ENCODE peak calls at places on chromosomes 13 and 19, in four cellular contexts. One of them, this sample, is unnamed.

GRCh38 chr19:8451885-8452284 is 7.1 kb downstream of the HNRNPM start:
- DNase-seq in HepG2: peak
- DNase-seq in GM12878: no peak
- DNase-seq in K562: no peak
- DNase-seq in this sample: no peak

GRCh38 chr13:91046715-91047327 is 300.7 kb upstream of the MIR17HG start:
- DNase-seq in K562: no peak
- DNase-seq in HepG2: no peak
- DNase-seq in GM12878: no peak
- DNase-seq in this sample: peak

GRCh38 chr19:57759096-57759495 is 10.4 kb upstream of the ZNF586 start:
- DNase-seq in K562: no peak
- DNase-seq in HepG2: no peak
- DNase-seq in GM12878: no peak
- DNase-seq in this sample: no peak

GRCh38 chr19:58052256-58052655 is 6.8 kb upstream of the ZNF135 start:
- DNase-seq in HepG2: no peak
- DNase-seq in GM12878: no peak
- DNase-seq in K562: no peak
- DNase-seq in this sample: no peak

GRCh38 chr13:29005035-29005434 is 184.9 kb downstream of the MTUS2 start:
- DNase-seq in K562: no peak
- DNase-seq in HepG2: no peak
- DNase-seq in GM12878: no peak
- DNase-seq in this sample: no peak

GRCh38 chr19:677201-677600 is 1.0 kb downstream of the FSTL3 start:
- DNase-seq in GM12878: no peak
- DNase-seq in K562: no peak
- DNase-seq in HepG2: peak
- DNase-seq in this sample: no peak

GRCh38 chr19:55563261-55563690 is 17.4 kb downstream of the ZNF579 start:
- DNase-seq in HepG2: no peak
- DNase-seq in GM12878: no peak
- DNase-seq in K562: no peak
- DNase-seq in this sample: no peak

GRCh38 chr13:97324115-97324514 is 102.0 kb downstream of the MBNL2 start:
- DNase-seq in GM12878: no peak
- DNase-seq in K562: no peak
- DNase-seq in HepG2: no peak
- DNase-seq in this sample: no peak

GRCh38 chr19:39223703-39224279 is 19.7 kb upstream of the SYCN start:
- DNase-seq in GM12878: no peak
- DNase-seq in K562: peak
- DNase-seq in HepG2: no peak
- DNase-seq in this sample: peak

GRCh38 chr13:77554079-77554478 is 18.6 kb downstream of the SCEL start:
- DNase-seq in GM12878: no peak
- DNase-seq in K562: no peak
- DNase-seq in HepG2: no peak
- DNase-seq in this sample: no peak

GRCh38 chr13:43573787-43574562 is 212.8 kb downstream of the ENOX1 start:
- DNase-seq in K562: no peak
- DNase-seq in HepG2: no peak
- DNase-seq in GM12878: no peak
- DNase-seq in this sample: no peak

GRCh38 chr13:44719857-44720671 is 143.9 kb upstream of the TSC22D1 start:
- DNase-seq in K562: no peak
- DNase-seq in HepG2: no peak
- DNase-seq in GM12878: no peak
- DNase-seq in this sample: no peak

GRCh38 chr13:44422755-44423643 is 49.4 kb downstream of the SERP2 start:
- DNase-seq in K562: no peak
- DNase-seq in HepG2: no peak
- DNase-seq in GM12878: no peak
- DNase-seq in this sample: no peak

GRCh38 chr13:80361883-80362327 is 21.0 kb upstream of the SPRY2 start:
- DNase-seq in HepG2: peak
- DNase-seq in GM12878: no peak
- DNase-seq in K562: peak
- DNase-seq in this sample: peak

GRCh38 chr19:15437355-15438123 is 12.2 kb downstream of the WIZ start:
- DNase-seq in GM12878: no peak
- DNase-seq in HepG2: peak
- DNase-seq in K562: no peak
- DNase-seq in this sample: no peak

GRCh38 chr13:93875527-93875926 is 604.0 kb downstream of the DCT start:
- DNase-seq in K562: no peak
- DNase-seq in GM12878: no peak
- DNase-seq in HepG2: no peak
- DNase-seq in this sample: no peak

GRCh38 chr19:29247051-29247450 is 34.1 kb upstream of the UQCRFS1 start:
- DNase-seq in K562: no peak
- DNase-seq in GM12878: no peak
- DNase-seq in HepG2: no peak
- DNase-seq in this sample: no peak

GRCh38 chr19:29880498-29881081 is 61.4 kb upstream of the URI1 start:
- DNase-seq in K562: no peak
- DNase-seq in GM12878: no peak
- DNase-seq in HepG2: no peak
- DNase-seq in this sample: no peak

GRCh38 chr13:74036373-74036772 is 97.8 kb downstream of the KLF12 start:
- DNase-seq in GM12878: no peak
- DNase-seq in K562: no peak
- DNase-seq in HepG2: no peak
- DNase-seq in this sample: no peak

GRCh38 chr19:17409990-17410389 is 4.6 kb upstream of the BST2 start:
- DNase-seq in HepG2: no peak
- DNase-seq in K562: no peak
- DNase-seq in GM12878: no peak
- DNase-seq in this sample: no peak

GRCh38 chr13:111906816-111907215 is 160.1 kb upstream of the SOX1 start:
- DNase-seq in HepG2: no peak
- DNase-seq in GM12878: no peak
- DNase-seq in K562: no peak
- DNase-seq in this sample: no peak

GRCh38 chr13:103145476-103145875 is 79.3 kb upstream of the SLC10A2 start:
- DNase-seq in K562: no peak
- DNase-seq in HepG2: no peak
- DNase-seq in GM12878: no peak
- DNase-seq in this sample: no peak
- TF ChIP-seq TARDBP in K562: no peak
- TF ChIP-seq TARDBP in HepG2: no peak
- TF ChIP-seq TARDBP in GM12878: no peak
- TF ChIP-seq TARDBP in this sample: no peak

DNA sequence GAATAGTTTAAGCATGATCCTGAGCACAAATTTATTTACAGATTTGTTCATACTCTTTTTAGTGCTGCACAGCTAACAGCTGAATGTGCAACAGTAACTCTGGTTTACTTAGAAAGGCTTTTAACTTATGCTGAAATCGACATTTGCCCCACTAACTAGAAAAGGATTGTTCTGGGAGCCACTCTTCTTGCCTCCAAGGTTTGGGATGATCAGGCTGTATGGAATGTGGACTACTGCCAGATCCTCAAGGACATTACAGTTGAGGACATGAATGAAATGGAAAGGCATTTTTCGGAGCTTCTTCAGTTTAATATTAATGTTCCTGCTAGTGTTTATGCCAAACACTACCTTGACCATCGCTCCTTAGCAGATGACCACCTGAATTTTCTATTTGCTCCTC is 16.0 kb downstream of the ZNF100 start:
- DNase-seq in K562: no peak
- DNase-seq in HepG2: peak
- DNase-seq in GM12878: no peak
- DNase-seq in this sample: no peak
- TF ChIP-seq FOXM1 in K562: no peak
- TF ChIP-seq FOXM1 in HepG2: no peak
- TF ChIP-seq FOXM1 in GM12878: no peak
- TF ChIP-seq FOXM1 in this sample: no peak

GRCh38 chr19:12611361-12611699 is 610 bp downstream of the ZNF791 start:
- DNase-seq in GM12878: no peak
- DNase-seq in K562: peak
- DNase-seq in HepG2: peak
- DNase-seq in this sample: peak
- TF ChIP-seq TARDBP in GM12878: no peak
- TF ChIP-seq TARDBP in K562: no peak
- TF ChIP-seq TARDBP in HepG2: no peak
- TF ChIP-seq TARDBP in this sample: no peak

DNA sequence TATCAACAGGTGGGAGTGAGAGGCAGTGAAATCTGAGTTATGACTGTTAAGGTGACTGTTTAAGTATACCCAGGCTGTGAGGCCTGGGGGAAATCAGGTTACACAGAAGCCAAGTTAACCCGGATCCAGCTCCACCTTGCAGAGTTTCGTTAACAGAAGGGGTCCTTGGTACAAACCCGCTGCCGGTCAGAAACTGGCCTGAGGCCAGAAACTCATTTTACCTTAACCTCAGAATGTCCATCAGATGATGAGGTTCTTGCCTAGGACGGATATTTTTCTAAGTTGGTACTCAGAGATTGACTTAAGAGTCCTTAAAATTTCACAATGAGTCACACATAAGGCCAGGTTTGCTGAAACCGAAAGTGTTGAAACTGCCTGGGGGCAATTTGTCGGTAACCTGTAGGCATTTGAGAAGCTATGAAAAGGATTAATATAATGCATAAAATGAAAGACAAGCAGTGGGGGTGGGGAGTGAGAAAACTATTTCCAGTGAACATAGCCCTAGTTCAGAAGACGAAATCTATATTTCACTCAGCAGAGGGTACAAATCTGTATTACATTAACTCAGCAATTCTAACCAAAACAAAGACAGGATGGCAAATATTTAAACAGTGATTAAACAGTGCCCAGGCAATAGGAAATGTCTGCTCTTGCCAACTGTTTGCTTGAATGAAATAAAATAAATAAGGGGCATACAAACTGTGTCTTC is 350.6 kb downstream of the KCNRG start:
- DNase-seq in HepG2: peak
- DNase-seq in K562: no peak
- DNase-seq in GM12878: peak
- DNase-seq in this sample: no peak
- TF ChIP-seq FOXM1 in HepG2: no peak
- TF ChIP-seq FOXM1 in K562: no peak
- TF ChIP-seq FOXM1 in GM12878: peak
- TF ChIP-seq FOXM1 in this sample: no peak

GRCh38 chr13:110680852-110681251 is 25.1 kb downstream of the CARS2 start:
- DNase-seq in GM12878: no peak
- DNase-seq in K562: peak
- DNase-seq in HepG2: peak
- DNase-seq in this sample: peak
- TF ChIP-seq TARDBP in GM12878: no peak
- TF ChIP-seq TARDBP in K562: no peak
- TF ChIP-seq TARDBP in HepG2: no peak
- TF ChIP-seq TARDBP in this sample: no peak

GRCh38 chr13:99383946-99384345 is 76.7 kb upstream of the GPR183 start:
- DNase-seq in HepG2: no peak
- DNase-seq in GM12878: no peak
- DNase-seq in K562: no peak
- DNase-seq in this sample: no peak

GRCh38 chr13:99385161-99385560 is 78.0 kb upstream of the GPR183 start:
- DNase-seq in HepG2: no peak
- DNase-seq in GM12878: no peak
- DNase-seq in K562: no peak
- DNase-seq in this sample: no peak

GRCh38 chr13:99385940-99386339 is 78.7 kb upstream of the GPR183 start:
- DNase-seq in GM12878: no peak
- DNase-seq in K562: no peak
- DNase-seq in HepG2: no peak
- DNase-seq in this sample: no peak

GRCh38 chr13:99383511-99383921 is 76.3 kb upstream of the GPR183 start:
- DNase-seq in K562: no peak
- DNase-seq in HepG2: no peak
- DNase-seq in GM12878: no peak
- DNase-seq in this sample: no peak

DNA sequence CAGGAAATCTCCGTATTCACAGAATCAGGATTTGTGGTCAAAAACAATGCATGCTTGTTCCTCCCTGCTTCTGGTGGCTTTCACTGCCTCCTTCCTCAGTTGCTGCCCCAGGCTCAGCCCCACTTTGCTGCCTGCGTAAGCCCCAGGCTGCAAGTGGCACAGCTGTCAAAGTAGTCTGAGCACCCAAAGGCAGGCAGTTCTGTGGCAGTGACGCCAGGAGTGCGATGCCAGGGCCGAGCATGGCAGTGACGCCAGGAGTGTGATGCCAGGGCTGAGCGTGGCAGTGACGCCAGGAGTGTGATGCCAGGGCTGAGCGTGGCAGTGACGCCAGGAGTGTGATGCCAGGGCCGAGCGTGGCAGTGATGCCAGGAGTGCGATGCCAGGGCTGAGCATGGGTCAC is 77.3 kb upstream of the GPR183 start:
- DNase-seq in HepG2: no peak
- DNase-seq in K562: no peak
- DNase-seq in GM12878: no peak
- DNase-seq in this sample: no peak
- TF ChIP-seq FOXM1 in HepG2: no peak
- TF ChIP-seq FOXM1 in K562: no peak
- TF ChIP-seq FOXM1 in GM12878: no peak
- TF ChIP-seq FOXM1 in this sample: no peak

DNA sequence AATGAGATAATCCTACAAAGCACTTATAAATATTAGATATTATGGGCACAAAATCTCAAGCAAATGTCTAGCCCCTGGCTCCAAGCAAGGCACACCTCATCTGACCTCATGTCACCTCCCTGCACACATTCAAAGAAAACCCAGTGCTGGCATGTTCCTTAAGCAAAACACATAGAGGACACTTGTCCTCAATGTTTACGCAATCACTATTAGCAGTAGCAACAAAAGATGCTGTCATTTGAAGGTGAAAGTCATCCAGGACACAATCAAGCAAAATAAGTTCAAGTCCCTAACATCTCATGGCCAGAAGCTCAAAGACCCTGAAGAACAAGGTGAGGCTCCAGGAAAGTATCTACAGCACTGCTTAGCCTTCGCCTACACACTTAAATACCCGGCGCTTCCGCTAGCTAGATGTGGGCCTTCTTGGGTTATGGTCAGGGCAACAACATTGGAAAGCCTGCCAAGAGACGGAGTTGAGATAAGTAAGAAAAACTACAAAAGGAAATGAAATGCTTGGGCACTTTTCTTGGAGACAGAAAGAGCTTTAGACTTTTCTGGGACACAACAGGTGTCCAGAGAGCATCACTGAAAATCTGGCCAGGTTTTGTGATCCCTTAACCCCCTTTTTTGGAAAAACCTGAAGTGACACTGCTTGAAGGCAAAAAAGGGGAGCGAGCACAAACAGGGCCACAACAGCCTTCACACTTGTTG is 85.7 kb downstream of the FOXO1 start:
- DNase-seq in GM12878: no peak
- DNase-seq in K562: no peak
- DNase-seq in HepG2: no peak
- DNase-seq in this sample: no peak
- TF ChIP-seq TARDBP in GM12878: no peak
- TF ChIP-seq TARDBP in K562: no peak
- TF ChIP-seq TARDBP in HepG2: no peak
- TF ChIP-seq TARDBP in this sample: no peak

This sample was measured in HEK293T.